ENCODE peak calls at places on chromosomes 2 and 18, in four cellular contexts. V is foreskin fibroblast, O is tibial nerve, H is SK-N-SH. F is an unnamed sample.

GRCh38 chr2:127768775-127769479 is 42.0 kb downstream of the WDR33 start:
- DNase-seq in O (no peak), H (no peak), V (no peak), F (no peak)

GRCh38 chr18:55401638-55402191 is 186.3 kb downstream of the TCF4 start:
- DNase-seq in V (peak), O (no peak), H (no peak), F (no peak)

GRCh38 chr2:177235855-177236437 is 23.4 kb downstream of the HNRNPA3 start:
- DNase-seq in V (no peak), H (no peak), O (no peak), F (peak)

GRCh38 chr2:130846686-130847375 is 10.1 kb downstream of the ARHGEF4 start:
- DNase-seq in O (no peak), V (no peak), H (no peak), F (no peak)

GRCh38 chr2:175180701-175181103 is 808 bp downstream of the ATP5MC3 start:
- DNase-seq in O (no peak), H (peak), V (peak), F (peak)

GRCh38 chr2:30408961-30409387 is 38.1 kb upstream of the LCLAT1 start:
- DNase-seq in O (no peak), H (no peak), V (peak), F (no peak)

GRCh38 chr18:35041752-35042379 is 653 bp downstream of the MAPRE2 start:
- DNase-seq in V (no peak), O (no peak), H (peak), F (no peak)

GRCh38 chr2:60552096-60552850 is 1.2 kb downstream of the BCL11A start:
- DNase-seq in V (no peak), H (peak), O (no peak), F (no peak)

GRCh38 chr18:58823385-58823784 is 41.3 kb upstream of the ZNF532 start:
- DNase-seq in V (no peak), O (no peak), H (no peak), F (no peak)
- TF ChIP-seq CTCF in V (no peak), O (no peak), H (no peak), F (no peak)

GRCh38 chr2:108786354-108787208 is at the start of gene CCDC138:
- DNase-seq in O (peak), V (peak), H (peak), F (peak)
- TF ChIP-seq CTCF in O (no peak), V (no peak), H (no peak), F (no peak)

GRCh38 chr2:55268907-55269611 is at the start of gene MTIF2:
- DNase-seq in O (peak), V (peak), H (peak), F (peak)
- TF ChIP-seq CTCF in O (no peak), V (no peak), H (peak), F (peak)

GRCh38 chr2:28318462-28319117 is 74.1 kb upstream of the FOSL2 start:
- DNase-seq in V (no peak), H (no peak), O (no peak), F (no peak)
- TF ChIP-seq CTCF in V (no peak), H (no peak), O (no peak), F (no peak)

DNA sequence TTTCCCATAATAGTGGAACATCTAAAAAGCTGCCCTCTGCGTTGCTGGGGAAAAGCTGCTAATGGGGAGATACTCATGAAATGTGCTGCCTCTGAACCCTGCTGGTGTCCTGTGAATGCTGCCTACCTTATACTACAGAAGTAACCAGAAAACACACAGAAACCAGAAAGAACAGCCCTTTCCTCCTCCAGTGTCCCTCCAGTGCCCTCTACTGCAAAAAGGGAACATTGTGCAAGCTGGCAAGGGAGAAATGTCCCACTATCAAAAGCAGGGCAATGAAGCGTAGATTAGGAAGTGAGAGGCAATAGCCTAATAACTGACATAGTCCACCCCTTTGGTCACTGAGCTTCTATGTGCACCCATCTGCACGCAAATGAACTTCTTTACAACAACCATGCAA is 162.7 kb upstream of the ETAA1 start:
- DNase-seq in O (no peak), H (no peak), V (peak), F (no peak)
- TF ChIP-seq CTCF in O (no peak), H (peak), V (peak), F (no peak)